ENCODE peak calls at places on chromosomes 12 and 14, in six cellular contexts. I, M, W, Y, T and D are unnamed samples.

GRCh38 chr12:114869091-114869834 is 185.3 kb upstream of the TBX3 start:
- DNase-seq in I (no peak), M (peak; percentile 27), W (no peak), Y (no peak), T (no peak), D (no peak)

GRCh38 chr14:55807059-55807499 is 227.1 kb downstream of the KTN1 start:
- DNase-seq in I (no peak), M (peak; percentile 94), W (peak; percentile 38), Y (no peak), T (peak; percentile 82), D (no peak)

GRCh38 chr12:25976289-25976688 is 17.8 kb downstream of the RASSF8 start:
- DNase-seq in I (no peak), M (no peak), W (no peak), Y (no peak), T (no peak), D (no peak)

GRCh38 chr12:56205445-56205844 is 16.2 kb upstream of the SMARCC2 start:
- DNase-seq in I (no peak), M (no peak), W (no peak), Y (no peak), T (no peak), D (no peak)

GRCh38 chr12:8032242-8033152 is at the start of gene FOXJ2:
- DNase-seq in I (peak; percentile 90), M (peak; percentile 79), W (peak; percentile 75), Y (peak; percentile 71), T (peak; percentile 81), D (peak; percentile 78)

GRCh38 chr12:122793685-122794106 is 19.3 kb downstream of the CCDC62 start:
- DNase-seq in I (peak; percentile 67), M (peak; percentile 53), W (no peak), Y (no peak), T (no peak), D (no peak)

GRCh38 chr14:34212574-34212973 is 249.5 kb downstream of the SPTSSA start:
- DNase-seq in I (no peak), M (no peak), W (no peak), Y (no peak), T (no peak), D (no peak)

GRCh38 chr12:109111775-109112491 is 4.5 kb upstream of the ACACB start:
- DNase-seq in I (peak; percentile 69), M (no peak), W (peak; percentile 54), Y (peak; percentile 60), T (peak; percentile 64), D (no peak)

GRCh38 chr14:93683241-93683640 is 105.0 kb downstream of the PRIMA1 start:
- DNase-seq in I (no peak), M (no peak), W (no peak), Y (no peak), T (no peak), D (no peak)